ENCODE peak calls at places on chromosomes 5 and 9, in ten cellular contexts. One of them, this sample, is unnamed.

GRCh38 chr5:117889592-117889991 is 1098.8 kb downstream of the DTWD2 start:
- DNase-seq in iris pigment epithelial cell: peak
- DNase-seq in GM23248: no peak
- DNase-seq in activated CD8-positive, alpha-beta memory T cell treated with anti-CD3 and anti-CD28 coated beads, Interleukin-2, amount 10 ng/mL, durations not matched to agents 7 days and 5 days: no peak
- DNase-seq in substantia nigra: no peak
- DNase-seq in T-helper 1 cell: no peak
- DNase-seq in naive B cell: no peak
- DNase-seq in stimulated activated CD4-positive, alpha-beta T cell treated with anti-CD3 and anti-CD28 coated beads, Interleukin-15, amount 100 ng/mL, for 24 hours: no peak
- DNase-seq in activated CD4-positive, alpha-beta T cell treated with anti-CD3 and anti-CD28 coated beads for 36 hours: no peak
- DNase-seq in AML-193: peak
- DNase-seq in this sample: no peak

GRCh38 chr5:137923856-137924255 is 34.6 kb downstream of the PKD2L2 start:
- DNase-seq in GM23248: no peak
- DNase-seq in activated CD4-positive, alpha-beta T cell treated with anti-CD3 and anti-CD28 coated beads for 36 hours: no peak
- DNase-seq in substantia nigra: no peak
- DNase-seq in naive B cell: no peak
- DNase-seq in AML-193: no peak
- DNase-seq in stimulated activated CD4-positive, alpha-beta T cell treated with anti-CD3 and anti-CD28 coated beads, Interleukin-15, amount 100 ng/mL, for 24 hours: no peak
- DNase-seq in iris pigment epithelial cell: peak
- DNase-seq in activated CD8-positive, alpha-beta memory T cell treated with anti-CD3 and anti-CD28 coated beads, Interleukin-2, amount 10 ng/mL, durations not matched to agents 7 days and 5 days: no peak
- DNase-seq in T-helper 1 cell: no peak
- DNase-seq in this sample: no peak

GRCh38 chr9:137275937-137276756 is 1.4 kb upstream of the TOR4A start:
- DNase-seq in substantia nigra: no peak
- DNase-seq in activated CD4-positive, alpha-beta T cell treated with anti-CD3 and anti-CD28 coated beads for 36 hours: no peak
- DNase-seq in naive B cell: no peak
- DNase-seq in T-helper 1 cell: no peak
- DNase-seq in GM23248: no peak
- DNase-seq in iris pigment epithelial cell: no peak
- DNase-seq in activated CD8-positive, alpha-beta memory T cell treated with anti-CD3 and anti-CD28 coated beads, Interleukin-2, amount 10 ng/mL, durations not matched to agents 7 days and 5 days: no peak
- DNase-seq in stimulated activated CD4-positive, alpha-beta T cell treated with anti-CD3 and anti-CD28 coated beads, Interleukin-15, amount 100 ng/mL, for 24 hours: no peak
- DNase-seq in AML-193: no peak
- DNase-seq in this sample: no peak

GRCh38 chr9:89083626-89084025 is 92.4 kb downstream of the S1PR3 start:
- DNase-seq in iris pigment epithelial cell: no peak
- DNase-seq in naive B cell: no peak
- DNase-seq in substantia nigra: no peak
- DNase-seq in stimulated activated CD4-positive, alpha-beta T cell treated with anti-CD3 and anti-CD28 coated beads, Interleukin-15, amount 100 ng/mL, for 24 hours: no peak
- DNase-seq in activated CD4-positive, alpha-beta T cell treated with anti-CD3 and anti-CD28 coated beads for 36 hours: no peak
- DNase-seq in T-helper 1 cell: no peak
- DNase-seq in activated CD8-positive, alpha-beta memory T cell treated with anti-CD3 and anti-CD28 coated beads, Interleukin-2, amount 10 ng/mL, durations not matched to agents 7 days and 5 days: no peak
- DNase-seq in AML-193: no peak
- DNase-seq in GM23248: no peak
- DNase-seq in this sample: no peak

GRCh38 chr9:130461218-130461630 is 16.5 kb downstream of the ASS1 start:
- DNase-seq in AML-193: peak
- DNase-seq in T-helper 1 cell: peak
- DNase-seq in activated CD8-positive, alpha-beta memory T cell treated with anti-CD3 and anti-CD28 coated beads, Interleukin-2, amount 10 ng/mL, durations not matched to agents 7 days and 5 days: peak
- DNase-seq in substantia nigra: peak
- DNase-seq in activated CD4-positive, alpha-beta T cell treated with anti-CD3 and anti-CD28 coated beads for 36 hours: peak
- DNase-seq in naive B cell: peak
- DNase-seq in stimulated activated CD4-positive, alpha-beta T cell treated with anti-CD3 and anti-CD28 coated beads, Interleukin-15, amount 100 ng/mL, for 24 hours: peak
- DNase-seq in GM23248: peak
- DNase-seq in iris pigment epithelial cell: no peak
- DNase-seq in this sample: peak

GRCh38 chr5:167030500-167031120 is 1260.8 kb upstream of the WWC1 start:
- DNase-seq in GM23248: peak
- DNase-seq in iris pigment epithelial cell: peak
- DNase-seq in AML-193: no peak
- DNase-seq in substantia nigra: no peak
- DNase-seq in stimulated activated CD4-positive, alpha-beta T cell treated with anti-CD3 and anti-CD28 coated beads, Interleukin-15, amount 100 ng/mL, for 24 hours: no peak
- DNase-seq in activated CD8-positive, alpha-beta memory T cell treated with anti-CD3 and anti-CD28 coated beads, Interleukin-2, amount 10 ng/mL, durations not matched to agents 7 days and 5 days: no peak
- DNase-seq in T-helper 1 cell: no peak
- DNase-seq in naive B cell: no peak
- DNase-seq in activated CD4-positive, alpha-beta T cell treated with anti-CD3 and anti-CD28 coated beads for 36 hours: peak
- DNase-seq in this sample: no peak

GRCh38 chr5:95973793-95974325 is 12.2 kb upstream of the ELL2 start:
- DNase-seq in T-helper 1 cell: peak
- DNase-seq in GM23248: no peak
- DNase-seq in substantia nigra: no peak
- DNase-seq in activated CD8-positive, alpha-beta memory T cell treated with anti-CD3 and anti-CD28 coated beads, Interleukin-2, amount 10 ng/mL, durations not matched to agents 7 days and 5 days: peak
- DNase-seq in activated CD4-positive, alpha-beta T cell treated with anti-CD3 and anti-CD28 coated beads for 36 hours: peak
- DNase-seq in iris pigment epithelial cell: peak
- DNase-seq in AML-193: no peak
- DNase-seq in stimulated activated CD4-positive, alpha-beta T cell treated with anti-CD3 and anti-CD28 coated beads, Interleukin-15, amount 100 ng/mL, for 24 hours: peak
- DNase-seq in naive B cell: no peak
- DNase-seq in this sample: no peak

GRCh38 chr9:135310134-135310533 is 169.4 kb upstream of the PPP1R26 start:
- DNase-seq in AML-193: no peak
- DNase-seq in stimulated activated CD4-positive, alpha-beta T cell treated with anti-CD3 and anti-CD28 coated beads, Interleukin-15, amount 100 ng/mL, for 24 hours: no peak
- DNase-seq in T-helper 1 cell: no peak
- DNase-seq in activated CD8-positive, alpha-beta memory T cell treated with anti-CD3 and anti-CD28 coated beads, Interleukin-2, amount 10 ng/mL, durations not matched to agents 7 days and 5 days: no peak
- DNase-seq in substantia nigra: no peak
- DNase-seq in naive B cell: no peak
- DNase-seq in iris pigment epithelial cell: no peak
- DNase-seq in GM23248: no peak
- DNase-seq in activated CD4-positive, alpha-beta T cell treated with anti-CD3 and anti-CD28 coated beads for 36 hours: no peak
- DNase-seq in this sample: no peak

GRCh38 chr9:123998970-123999621 is 12.5 kb upstream of the LHX2 start:
- DNase-seq in activated CD8-positive, alpha-beta memory T cell treated with anti-CD3 and anti-CD28 coated beads, Interleukin-2, amount 10 ng/mL, durations not matched to agents 7 days and 5 days: no peak
- DNase-seq in substantia nigra: no peak
- DNase-seq in iris pigment epithelial cell: no peak
- DNase-seq in naive B cell: no peak
- DNase-seq in stimulated activated CD4-positive, alpha-beta T cell treated with anti-CD3 and anti-CD28 coated beads, Interleukin-15, amount 100 ng/mL, for 24 hours: no peak
- DNase-seq in T-helper 1 cell: no peak
- DNase-seq in activated CD4-positive, alpha-beta T cell treated with anti-CD3 and anti-CD28 coated beads for 36 hours: peak
- DNase-seq in AML-193: no peak
- DNase-seq in GM23248: no peak
- DNase-seq in this sample: no peak

GRCh38 chr5:122665087-122665486 is 109.8 kb upstream of the SNX2 start:
- DNase-seq in stimulated activated CD4-positive, alpha-beta T cell treated with anti-CD3 and anti-CD28 coated beads, Interleukin-15, amount 100 ng/mL, for 24 hours: no peak
- DNase-seq in GM23248: no peak
- DNase-seq in T-helper 1 cell: no peak
- DNase-seq in activated CD8-positive, alpha-beta memory T cell treated with anti-CD3 and anti-CD28 coated beads, Interleukin-2, amount 10 ng/mL, durations not matched to agents 7 days and 5 days: no peak
- DNase-seq in AML-193: no peak
- DNase-seq in iris pigment epithelial cell: peak
- DNase-seq in substantia nigra: no peak
- DNase-seq in naive B cell: no peak
- DNase-seq in activated CD4-positive, alpha-beta T cell treated with anti-CD3 and anti-CD28 coated beads for 36 hours: no peak
- DNase-seq in this sample: no peak

GRCh38 chr9:72635197-72635596 is 113.8 kb downstream of the TMC1 start:
- DNase-seq in substantia nigra: no peak
- DNase-seq in GM23248: peak
- DNase-seq in stimulated activated CD4-positive, alpha-beta T cell treated with anti-CD3 and anti-CD28 coated beads, Interleukin-15, amount 100 ng/mL, for 24 hours: peak
- DNase-seq in T-helper 1 cell: peak
- DNase-seq in naive B cell: no peak
- DNase-seq in activated CD4-positive, alpha-beta T cell treated with anti-CD3 and anti-CD28 coated beads for 36 hours: peak
- DNase-seq in AML-193: no peak
- DNase-seq in iris pigment epithelial cell: peak
- DNase-seq in activated CD8-positive, alpha-beta memory T cell treated with anti-CD3 and anti-CD28 coated beads, Interleukin-2, amount 10 ng/mL, durations not matched to agents 7 days and 5 days: no peak
- DNase-seq in this sample: no peak

GRCh38 chr9:86406366-86406765 is 52.2 kb upstream of the TUT7 start:
- DNase-seq in activated CD4-positive, alpha-beta T cell treated with anti-CD3 and anti-CD28 coated beads for 36 hours: no peak
- DNase-seq in substantia nigra: no peak
- DNase-seq in AML-193: no peak
- DNase-seq in naive B cell: no peak
- DNase-seq in GM23248: peak
- DNase-seq in activated CD8-positive, alpha-beta memory T cell treated with anti-CD3 and anti-CD28 coated beads, Interleukin-2, amount 10 ng/mL, durations not matched to agents 7 days and 5 days: no peak
- DNase-seq in iris pigment epithelial cell: peak
- DNase-seq in stimulated activated CD4-positive, alpha-beta T cell treated with anti-CD3 and anti-CD28 coated beads, Interleukin-15, amount 100 ng/mL, for 24 hours: no peak
- DNase-seq in T-helper 1 cell: no peak
- DNase-seq in this sample: no peak

GRCh38 chr9:68739631-68740174 is 34.7 kb downstream of the PIP5K1B start:
- DNase-seq in AML-193: peak
- DNase-seq in naive B cell: no peak
- DNase-seq in GM23248: no peak
- DNase-seq in substantia nigra: no peak
- DNase-seq in activated CD8-positive, alpha-beta memory T cell treated with anti-CD3 and anti-CD28 coated beads, Interleukin-2, amount 10 ng/mL, durations not matched to agents 7 days and 5 days: no peak
- DNase-seq in iris pigment epithelial cell: no peak
- DNase-seq in stimulated activated CD4-positive, alpha-beta T cell treated with anti-CD3 and anti-CD28 coated beads, Interleukin-15, amount 100 ng/mL, for 24 hours: no peak
- DNase-seq in activated CD4-positive, alpha-beta T cell treated with anti-CD3 and anti-CD28 coated beads for 36 hours: no peak
- DNase-seq in T-helper 1 cell: no peak
- DNase-seq in this sample: no peak

GRCh38 chr5:6302684-6303083 is 75.7 kb downstream of the MED10 start:
- DNase-seq in AML-193: no peak
- DNase-seq in naive B cell: no peak
- DNase-seq in activated CD4-positive, alpha-beta T cell treated with anti-CD3 and anti-CD28 coated beads for 36 hours: peak
- DNase-seq in iris pigment epithelial cell: no peak
- DNase-seq in activated CD8-positive, alpha-beta memory T cell treated with anti-CD3 and anti-CD28 coated beads, Interleukin-2, amount 10 ng/mL, durations not matched to agents 7 days and 5 days: no peak
- DNase-seq in GM23248: peak
- DNase-seq in stimulated activated CD4-positive, alpha-beta T cell treated with anti-CD3 and anti-CD28 coated beads, Interleukin-15, amount 100 ng/mL, for 24 hours: no peak
- DNase-seq in substantia nigra: no peak
- DNase-seq in T-helper 1 cell: no peak
- DNase-seq in this sample: no peak

GRCh38 chr5:79318935-79319614 is 83.1 kb downstream of the JMY start:
- DNase-seq in substantia nigra: no peak
- DNase-seq in activated CD4-positive, alpha-beta T cell treated with anti-CD3 and anti-CD28 coated beads for 36 hours: no peak
- DNase-seq in AML-193: no peak
- DNase-seq in GM23248: peak
- DNase-seq in T-helper 1 cell: peak
- DNase-seq in stimulated activated CD4-positive, alpha-beta T cell treated with anti-CD3 and anti-CD28 coated beads, Interleukin-15, amount 100 ng/mL, for 24 hours: no peak
- DNase-seq in naive B cell: no peak
- DNase-seq in activated CD8-positive, alpha-beta memory T cell treated with anti-CD3 and anti-CD28 coated beads, Interleukin-2, amount 10 ng/mL, durations not matched to agents 7 days and 5 days: no peak
- DNase-seq in iris pigment epithelial cell: peak
- DNase-seq in this sample: no peak

GRCh38 chr5:169566202-169566601 is 17.4 kb upstream of the SPDL1 start:
- DNase-seq in substantia nigra: no peak
- DNase-seq in iris pigment epithelial cell: no peak
- DNase-seq in AML-193: no peak
- DNase-seq in activated CD8-positive, alpha-beta memory T cell treated with anti-CD3 and anti-CD28 coated beads, Interleukin-2, amount 10 ng/mL, durations not matched to agents 7 days and 5 days: no peak
- DNase-seq in naive B cell: no peak
- DNase-seq in stimulated activated CD4-positive, alpha-beta T cell treated with anti-CD3 and anti-CD28 coated beads, Interleukin-15, amount 100 ng/mL, for 24 hours: no peak
- DNase-seq in T-helper 1 cell: no peak
- DNase-seq in GM23248: no peak
- DNase-seq in activated CD4-positive, alpha-beta T cell treated with anti-CD3 and anti-CD28 coated beads for 36 hours: no peak
- DNase-seq in this sample: no peak

GRCh38 chr5:91307023-91307422 is 76.1 kb downstream of the ARRDC3 start:
- DNase-seq in T-helper 1 cell: no peak
- DNase-seq in stimulated activated CD4-positive, alpha-beta T cell treated with anti-CD3 and anti-CD28 coated beads, Interleukin-15, amount 100 ng/mL, for 24 hours: no peak
- DNase-seq in activated CD4-positive, alpha-beta T cell treated with anti-CD3 and anti-CD28 coated beads for 36 hours: no peak
- DNase-seq in GM23248: peak
- DNase-seq in iris pigment epithelial cell: no peak
- DNase-seq in substantia nigra: no peak
- DNase-seq in activated CD8-positive, alpha-beta memory T cell treated with anti-CD3 and anti-CD28 coated beads, Interleukin-2, amount 10 ng/mL, durations not matched to agents 7 days and 5 days: no peak
- DNase-seq in naive B cell: no peak
- DNase-seq in AML-193: no peak
- DNase-seq in this sample: peak